ENCODE peak calls at places on chromosome 22, in four cellular contexts. E, W, V and X are unnamed samples.

GRCh38 chr22:41979423-41980250 is 10.4 kb downstream of the SEPTIN3 start:
- DNase-seq in E (no peak), W (no peak), V (no peak), X (no peak)

GRCh38 chr22:26579331-26579886 is 10.5 kb downstream of the TPST2 start:
- DNase-seq in E (no peak), W (no peak), V (no peak), X (no peak)

GRCh38 chr22:28931844-28932561 is 48.6 kb downstream of the ZNRF3 start:
- DNase-seq in E (no peak), W (peak; percentile 63), V (no peak), X (no peak)

GRCh38 chr22:24119476-24119875 is 61.8 kb upstream of the SUSD2 start:
- DNase-seq in E (no peak), W (no peak), V (no peak), X (no peak)

GRCh38 chr22:42688241-42688913 is 32.3 kb downstream of the A4GALT start:
- DNase-seq in E (peak; percentile 48), W (peak; percentile 57), V (peak; percentile 45), X (peak; percentile 84)

GRCh38 chr22:45224988-45225731 is 15.5 kb downstream of the KIAA0930 start:
- DNase-seq in E (no peak), W (no peak), V (no peak), X (no peak)

GRCh38 chr22:24585927-24586546 is 6.8 kb downstream of the LRRC75B start:
- DNase-seq in E (no peak), W (no peak), V (no peak), X (no peak)

GRCh38 chr22:42427211-42427610 is 5.0 kb downstream of the NFAM1 start:
- DNase-seq in E (no peak), W (no peak), V (no peak), X (no peak)

GRCh38 chr22:20523118-20523983 is 15.9 kb downstream of the MED15 start:
- DNase-seq in E (no peak), W (no peak), V (peak; percentile 84), X (peak; percentile 6)

GRCh38 chr22:42376721-42377177 is 55.5 kb downstream of the NFAM1 start:
- DNase-seq in E (peak; percentile 65), W (no peak), V (peak; percentile 50), X (peak; percentile 50)

GRCh38 chr22:17143101-17143500 is 16.0 kb downstream of the HDHD5 start:
- DNase-seq in E (no peak), W (no peak), V (no peak), X (no peak)

GRCh38 chr22:25134451-25134850 is 65.2 kb upstream of the CRYBB3 start:
- DNase-seq in E (no peak), W (no peak), V (no peak), X (no peak)

GRCh38 chr22:49290711-49291110 is 537.0 kb downstream of the BRD1 start:
- DNase-seq in E (no peak), W (no peak), V (no peak), X (no peak)

GRCh38 chr22:45323695-45324094 is 14.0 kb downstream of the FAM118A start:
- DNase-seq in E (no peak), W (no peak), V (no peak), X (no peak)

GRCh38 chr22:25745341-25746011 is 3.5 kb downstream of the MYO18B start:
- DNase-seq in E (no peak), W (no peak), V (no peak), X (no peak)

GRCh38 chr22:42202048-42202447 is 68.4 kb downstream of the TCF20 start:
- DNase-seq in E (no peak), W (no peak), V (no peak), X (no peak)

GRCh38 chr22:34096770-34097169 is 176.5 kb upstream of the LARGE1 start:
- DNase-seq in E (no peak), W (no peak), V (no peak), X (no peak)

GRCh38 chr22:46455453-46455852 is 82.0 kb downstream of the CELSR1 start:
- DNase-seq in E (no peak), W (no peak), V (peak; percentile 13), X (no peak)

GRCh38 chr22:25666308-25666707 is 75.7 kb upstream of the MYO18B start:
- DNase-seq in E (peak; percentile 38), W (peak; percentile 95), V (peak; percentile 6), X (no peak)

GRCh38 chr22:30884211-30885000 is 84.2 kb downstream of the MORC2 start:
- DNase-seq in E (no peak), W (no peak), V (no peak), X (no peak)

GRCh38 chr22:30883586-30884145 is 84.9 kb downstream of the MORC2 start:
- DNase-seq in E (no peak), W (no peak), V (no peak), X (no peak)

GRCh38 chr22:30885001-30885366 is 83.6 kb downstream of the MORC2 start:
- DNase-seq in E (no peak), W (no peak), V (no peak), X (no peak)

GRCh38 chr22:30887418-30887817 is 81.2 kb downstream of the MORC2 start:
- DNase-seq in E (no peak), W (no peak), V (no peak), X (no peak)

GRCh38 chr22:30885591-30885990 is 83.0 kb downstream of the MORC2 start:
- DNase-seq in E (peak; percentile 10), W (no peak), V (no peak), X (no peak)
- TF ChIP-seq ELF4 in E (no peak), W (no peak), V (no peak), X (no peak)

DNA sequence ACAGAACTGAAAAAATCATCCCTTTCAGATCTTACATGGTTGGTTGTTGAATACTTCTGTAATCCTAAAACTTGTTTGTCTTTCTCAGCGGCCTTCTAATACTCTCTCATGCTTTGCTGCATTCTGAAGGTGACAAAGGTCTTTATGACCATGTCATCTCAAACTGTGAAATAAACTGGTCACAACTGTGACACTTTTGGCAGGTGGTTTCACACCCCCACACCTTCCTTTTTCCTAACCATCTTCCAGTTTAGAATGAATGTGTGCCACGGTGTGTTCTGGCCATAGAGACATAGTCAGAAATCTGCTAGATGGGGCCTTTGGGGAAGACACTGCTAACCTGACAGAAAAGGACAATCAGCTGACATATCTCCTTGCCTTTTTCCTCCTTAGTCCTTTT is 14.7 kb upstream of the RFPL3 start:
- DNase-seq in E (no peak), W (no peak), V (no peak), X (no peak)
- TF ChIP-seq ELF4 in E (no peak), W (no peak), V (no peak), X (no peak)

GRCh38 chr22:43795320-43795719 is 16.8 kb downstream of the EFCAB6 start:
- DNase-seq in E (no peak), W (no peak), V (no peak), X (no peak)

GRCh38 chr22:43792905-43793304 is 19.2 kb downstream of the EFCAB6 start:
- DNase-seq in E (no peak), W (no peak), V (no peak), X (no peak)

GRCh38 chr22:43783777-43784176 is 28.3 kb downstream of the EFCAB6 start:
- DNase-seq in E (no peak), W (peak; percentile 8), V (no peak), X (no peak)

GRCh38 chr22:43789452-43789851 is 22.7 kb downstream of the EFCAB6 start:
- DNase-seq in E (no peak), W (no peak), V (no peak), X (no peak)
- TF ChIP-seq ELF4 in E (no peak), W (no peak), V (no peak), X (no peak)

GRCh38 chr22:37254206-37254866 is 10.3 kb upstream of the RAC2 start:
- DNase-seq in E (no peak), W (no peak), V (no peak), X (no peak)
- TF ChIP-seq ELF4 in E (no peak), W (no peak), V (no peak), X (no peak)